ENCODE peak calls at places on chromosomes 4 and X, in five cellular contexts. M is left lung, N is mammary epithelial cell, O is AG04450, T is right lobe of liver. U is an unnamed sample.

GRCh38 chr4:135434936-135435335 is 1233.3 kb upstream of the PABPC4L start:
- DNase-seq in M (no peak), N (peak; percentile 12), O (no peak), T (no peak), U (no peak)

GRCh38 chrX:50202539-50202938 is 1.7 kb upstream of the AKAP4 start:
- DNase-seq in M (no peak), N (peak; percentile 30), O (no peak), T (no peak), U (no peak)

GRCh38 chrX:57406149-57406548 is 119.6 kb downstream of the FAAH2 start:
- DNase-seq in M (no peak), N (no peak), O (no peak), T (no peak), U (no peak)

GRCh38 chr4:150569384-150569987 is 12.5 kb upstream of the MAB21L2 start:
- DNase-seq in M (no peak), N (peak; percentile 37), O (no peak), T (no peak), U (no peak)

GRCh38 chr4:184312126-184312525 is 94.5 kb upstream of the ENPP6 start:
- DNase-seq in M (no peak), N (no peak), O (no peak), T (peak; percentile 19), U (no peak)

GRCh38 chr4:153156263-153156662 is 48.0 kb upstream of the TRIM2 start:
- DNase-seq in M (no peak), N (no peak), O (no peak), T (no peak), U (no peak)

GRCh38 chrX:134607523-134607922 is 50.7 kb downstream of the PLAC1 start:
- DNase-seq in M (no peak), N (no peak), O (no peak), T (no peak), U (no peak)

GRCh38 chr4:7549866-7550265 is 115.1 kb upstream of the PSAPL1 start:
- DNase-seq in M (no peak), N (no peak), O (no peak), T (no peak), U (no peak)

GRCh38 chr4:108492816-108493595 is 127.4 kb upstream of the RPL34 start:
- DNase-seq in M (no peak), N (peak; percentile 39), O (no peak), T (no peak), U (no peak)

GRCh38 chr4:87152310-87153061 is 67.9 kb downstream of the KLHL8 start:
- DNase-seq in M (no peak), N (no peak), O (no peak), T (no peak), U (no peak)

GRCh38 chrX:102712967-102713677 is 874 bp downstream of the GPRASP2 start:
- DNase-seq in M (no peak), N (peak; percentile 40), O (no peak), T (peak; percentile 74), U (no peak)

GRCh38 chrX:143623657-143624056 is 12.2 kb downstream of the SLITRK4 start:
- DNase-seq in M (no peak), N (no peak), O (no peak), T (no peak), U (no peak)

GRCh38 chr4:113467581-113467980 is 294.0 kb downstream of the CAMK2D start:
- DNase-seq in M (no peak), N (peak; percentile 85), O (no peak), T (no peak), U (no peak)

GRCh38 chr4:41750624-41751324 is 2.2 kb upstream of the PHOX2B start:
- DNase-seq in M (peak; percentile 54), N (no peak), O (no peak), T (no peak), U (no peak)

GRCh38 chr4:183249854-183250253 is 70.2 kb downstream of the CLDN22 start:
- DNase-seq in M (no peak), N (peak; percentile 21), O (no peak), T (no peak), U (no peak)

GRCh38 chr4:130812117-130812765 is 1716.3 kb downstream of the C4orf33 start:
- DNase-seq in M (no peak), N (no peak), O (no peak), T (no peak), U (no peak)

GRCh38 chr4:77185681-77186080 is 28.7 kb downstream of the CCNG2 start:
- DNase-seq in M (no peak), N (no peak), O (no peak), T (no peak), U (no peak)

GRCh38 chr4:92969650-92970370 is 666.0 kb downstream of the GRID2 start:
- DNase-seq in M (no peak), N (peak; percentile 80), O (peak; percentile 71), T (no peak), U (no peak)

GRCh38 chr4:55397521-55398321 is 2.0 kb downstream of the TMEM165 start:
- DNase-seq in M (no peak), N (peak; percentile 86), O (no peak), T (no peak), U (no peak)

GRCh38 chr4:174047363-174047762 is 236.1 kb downstream of the FBXO8 start:
- DNase-seq in M (no peak), N (no peak), O (no peak), T (no peak), U (no peak)

GRCh38 chr4:177596035-177596434 is 153.8 kb upstream of the AGA start:
- DNase-seq in M (no peak), N (peak; percentile 83), O (peak; percentile 29), T (no peak), U (no peak)

GRCh38 chrX:68832516-68833447 is 4.0 kb downstream of the EFNB1 start:
- DNase-seq in M (no peak), N (no peak), O (no peak), T (no peak), U (no peak)

GRCh38 chr4:140884431-140885058 is 128.4 kb upstream of the TBC1D9 start:
- DNase-seq in M (no peak), N (peak; percentile 46), O (peak; percentile 34), T (peak; percentile 50), U (no peak)

GRCh38 chrX:119826399-119826959 is 26.3 kb downstream of the UPF3B start:
- DNase-seq in M (no peak), N (peak; percentile 10), O (no peak), T (peak; percentile 51), U (no peak)

GRCh38 chr4:14091966-14092365 is 464.4 kb upstream of the BOD1L1 start:
- DNase-seq in M (no peak), N (no peak), O (no peak), T (no peak), U (no peak)

GRCh38 chr4:31557444-31557843 is 837.3 kb downstream of the PCDH7 start:
- DNase-seq in M (no peak), N (no peak), O (no peak), T (no peak), U (no peak)

GRCh38 chr4:140100771-140101170 is 53.2 kb downstream of the MAML3 start:
- DNase-seq in M (no peak), N (no peak), O (no peak), T (no peak), U (no peak)

GRCh38 chrX:116490091-116490490 is 27.3 kb upstream of the CT83 start:
- DNase-seq in M (no peak), N (no peak), O (no peak), T (no peak), U (no peak)
- TF ChIP-seq CTCF in M (peak; percentile 28), N (peak; percentile 39), O (no peak), T (peak; percentile 22), U (no peak)

GRCh38 chr4:1293981-1294380 is 4.3 kb downstream of the MAEA start:
- DNase-seq in M (no peak), N (no peak), O (no peak), T (peak; percentile 40), U (no peak)
- TF ChIP-seq CTCF in M (no peak), N (no peak), O (no peak), T (no peak), U (no peak)

GRCh38 chr4:10201356-10202223 is 85.0 kb upstream of the WDR1 start:
- DNase-seq in M (no peak), N (peak; percentile 23), O (no peak), T (no peak), U (no peak)

GRCh38 chr4:10204401-10205058 is 87.9 kb upstream of the WDR1 start:
- DNase-seq in M (peak; percentile 47), N (no peak), O (no peak), T (no peak), U (no peak)

GRCh38 chr4:10200869-10201268 is 84.3 kb upstream of the WDR1 start:
- DNase-seq in M (no peak), N (no peak), O (no peak), T (no peak), U (no peak)

GRCh38 chr4:10205223-10205622 is 88.6 kb upstream of the WDR1 start:
- DNase-seq in M (no peak), N (peak; percentile 19), O (no peak), T (no peak), U (no peak)

GRCh38 chr4:10203851-10204250 is 87.3 kb upstream of the WDR1 start:
- DNase-seq in M (no peak), N (no peak), O (no peak), T (no peak), U (no peak)
- TF ChIP-seq CTCF in M (no peak), N (no peak), O (no peak), T (no peak), U (no peak)

GRCh38 chrX:136608295-136608933 is 39.5 kb upstream of the CD40LG start:
- DNase-seq in M (no peak), N (peak; percentile 20), O (no peak), T (peak; percentile 58), U (peak; percentile 16)
- TF ChIP-seq CTCF in M (peak; percentile 22), N (peak; percentile 41), O (no peak), T (peak; percentile 3), U (no peak)

GRCh38 chr4:148874331-148874730 is 432.1 kb upstream of the NR3C2 start:
- DNase-seq in M (no peak), N (no peak), O (no peak), T (no peak), U (no peak)
- TF ChIP-seq CTCF in M (no peak), N (no peak), O (no peak), T (no peak), U (no peak)

U was measured in activated B cell treated with CpG ODN at 0.5 μM for 24 hours.